ENCODE peak calls at places on chromosome 2, in nine cellular contexts. One of them, this sample, is unnamed.

GRCh38 chr2:11542275-11542819 is 8.5 kb downstream of the GREB1 start:
- DNase-seq in AG09309: no peak
- DNase-seq in prostate gland: peak
- DNase-seq in pancreas: no peak
- DNase-seq in MM.1S: no peak
- DNase-seq in GM12865: no peak
- DNase-seq in CD8-positive, alpha-beta memory T cell: no peak
- DNase-seq in GM12864: no peak
- DNase-seq in choroid plexus epithelial cell: no peak
- DNase-seq in this sample: no peak

GRCh38 chr2:70626254-70626990 is 72.8 kb upstream of the TGFA start:
- DNase-seq in MM.1S: no peak
- DNase-seq in pancreas: no peak
- DNase-seq in choroid plexus epithelial cell: no peak
- DNase-seq in prostate gland: no peak
- DNase-seq in CD8-positive, alpha-beta memory T cell: no peak
- DNase-seq in GM12865: no peak
- DNase-seq in GM12864: no peak
- DNase-seq in AG09309: no peak
- DNase-seq in this sample: no peak

GRCh38 chr2:164766217-164766616 is 75.4 kb downstream of the COBLL1 start:
- DNase-seq in CD8-positive, alpha-beta memory T cell: no peak
- DNase-seq in AG09309: no peak
- DNase-seq in GM12865: no peak
- DNase-seq in MM.1S: no peak
- DNase-seq in choroid plexus epithelial cell: no peak
- DNase-seq in GM12864: no peak
- DNase-seq in pancreas: no peak
- DNase-seq in prostate gland: no peak
- DNase-seq in this sample: no peak

GRCh38 chr2:112340416-112340815 is 65.0 kb downstream of the ZC3H6 start:
- DNase-seq in AG09309: no peak
- DNase-seq in GM12865: no peak
- DNase-seq in pancreas: no peak
- DNase-seq in CD8-positive, alpha-beta memory T cell: no peak
- DNase-seq in MM.1S: no peak
- DNase-seq in choroid plexus epithelial cell: no peak
- DNase-seq in prostate gland: no peak
- DNase-seq in GM12864: no peak
- DNase-seq in this sample: no peak

GRCh38 chr2:60586081-60586480 is 32.6 kb upstream of the BCL11A start:
- DNase-seq in GM12864: no peak
- DNase-seq in CD8-positive, alpha-beta memory T cell: no peak
- DNase-seq in prostate gland: no peak
- DNase-seq in MM.1S: no peak
- DNase-seq in choroid plexus epithelial cell: no peak
- DNase-seq in GM12865: no peak
- DNase-seq in pancreas: no peak
- DNase-seq in AG09309: no peak
- DNase-seq in this sample: no peak

GRCh38 chr2:102603904-102604303 is 15.4 kb upstream of the SLC9A2 start:
- DNase-seq in pancreas: no peak
- DNase-seq in GM12864: no peak
- DNase-seq in MM.1S: no peak
- DNase-seq in choroid plexus epithelial cell: no peak
- DNase-seq in AG09309: no peak
- DNase-seq in GM12865: peak
- DNase-seq in prostate gland: peak
- DNase-seq in CD8-positive, alpha-beta memory T cell: no peak
- DNase-seq in this sample: no peak

GRCh38 chr2:209556354-209556961 is 132.6 kb downstream of the MAP2 start:
- DNase-seq in pancreas: peak
- DNase-seq in GM12864: peak
- DNase-seq in CD8-positive, alpha-beta memory T cell: no peak
- DNase-seq in MM.1S: peak
- DNase-seq in AG09309: peak
- DNase-seq in GM12865: peak
- DNase-seq in choroid plexus epithelial cell: peak
- DNase-seq in prostate gland: no peak
- DNase-seq in this sample: no peak

GRCh38 chr2:128416366-128416765 is 97.7 kb upstream of the HS6ST1 start:
- DNase-seq in GM12865: no peak
- DNase-seq in prostate gland: no peak
- DNase-seq in MM.1S: no peak
- DNase-seq in CD8-positive, alpha-beta memory T cell: no peak
- DNase-seq in GM12864: no peak
- DNase-seq in choroid plexus epithelial cell: no peak
- DNase-seq in AG09309: no peak
- DNase-seq in pancreas: peak
- DNase-seq in this sample: peak

GRCh38 chr2:234467289-234467688 is 29.6 kb downstream of the ARL4C start:
- DNase-seq in pancreas: no peak
- DNase-seq in CD8-positive, alpha-beta memory T cell: no peak
- DNase-seq in MM.1S: no peak
- DNase-seq in GM12864: no peak
- DNase-seq in prostate gland: no peak
- DNase-seq in GM12865: no peak
- DNase-seq in AG09309: peak
- DNase-seq in choroid plexus epithelial cell: peak
- DNase-seq in this sample: no peak

GRCh38 chr2:199602896-199603482 is 145.2 kb upstream of the SATB2 start:
- DNase-seq in AG09309: no peak
- DNase-seq in choroid plexus epithelial cell: no peak
- DNase-seq in CD8-positive, alpha-beta memory T cell: no peak
- DNase-seq in pancreas: no peak
- DNase-seq in GM12864: no peak
- DNase-seq in GM12865: no peak
- DNase-seq in MM.1S: no peak
- DNase-seq in prostate gland: no peak
- DNase-seq in this sample: no peak

GRCh38 chr2:71181316-71181715 is 45.6 kb downstream of the PAIP2B start:
- DNase-seq in AG09309: no peak
- DNase-seq in MM.1S: no peak
- DNase-seq in choroid plexus epithelial cell: no peak
- DNase-seq in prostate gland: no peak
- DNase-seq in GM12865: no peak
- DNase-seq in GM12864: no peak
- DNase-seq in CD8-positive, alpha-beta memory T cell: no peak
- DNase-seq in pancreas: no peak
- DNase-seq in this sample: no peak

GRCh38 chr2:12231288-12231687 is 484.9 kb downstream of the LPIN1 start:
- DNase-seq in pancreas: no peak
- DNase-seq in CD8-positive, alpha-beta memory T cell: no peak
- DNase-seq in prostate gland: no peak
- DNase-seq in GM12865: no peak
- DNase-seq in GM12864: no peak
- DNase-seq in MM.1S: no peak
- DNase-seq in AG09309: no peak
- DNase-seq in choroid plexus epithelial cell: no peak
- DNase-seq in this sample: no peak

GRCh38 chr2:39734451-39734850 is 44.6 kb downstream of the THUMPD2 start:
- DNase-seq in CD8-positive, alpha-beta memory T cell: no peak
- DNase-seq in GM12865: no peak
- DNase-seq in MM.1S: no peak
- DNase-seq in choroid plexus epithelial cell: no peak
- DNase-seq in pancreas: no peak
- DNase-seq in GM12864: no peak
- DNase-seq in AG09309: no peak
- DNase-seq in prostate gland: no peak
- DNase-seq in this sample: no peak

GRCh38 chr2:39737661-39738060 is 41.4 kb downstream of the THUMPD2 start:
- DNase-seq in MM.1S: no peak
- DNase-seq in pancreas: no peak
- DNase-seq in CD8-positive, alpha-beta memory T cell: no peak
- DNase-seq in prostate gland: no peak
- DNase-seq in choroid plexus epithelial cell: peak
- DNase-seq in GM12864: no peak
- DNase-seq in AG09309: peak
- DNase-seq in GM12865: no peak
- DNase-seq in this sample: no peak

GRCh38 chr2:39738941-39739340 is 40.1 kb downstream of the THUMPD2 start:
- DNase-seq in MM.1S: no peak
- DNase-seq in CD8-positive, alpha-beta memory T cell: no peak
- DNase-seq in GM12865: no peak
- DNase-seq in AG09309: no peak
- DNase-seq in choroid plexus epithelial cell: peak
- DNase-seq in GM12864: no peak
- DNase-seq in pancreas: no peak
- DNase-seq in prostate gland: no peak
- DNase-seq in this sample: no peak

GRCh38 chr2:39735648-39736047 is 43.4 kb downstream of the THUMPD2 start:
- DNase-seq in prostate gland: no peak
- DNase-seq in CD8-positive, alpha-beta memory T cell: no peak
- DNase-seq in AG09309: no peak
- DNase-seq in GM12865: no peak
- DNase-seq in pancreas: no peak
- DNase-seq in GM12864: no peak
- DNase-seq in MM.1S: no peak
- DNase-seq in choroid plexus epithelial cell: no peak
- DNase-seq in this sample: no peak

DNA sequence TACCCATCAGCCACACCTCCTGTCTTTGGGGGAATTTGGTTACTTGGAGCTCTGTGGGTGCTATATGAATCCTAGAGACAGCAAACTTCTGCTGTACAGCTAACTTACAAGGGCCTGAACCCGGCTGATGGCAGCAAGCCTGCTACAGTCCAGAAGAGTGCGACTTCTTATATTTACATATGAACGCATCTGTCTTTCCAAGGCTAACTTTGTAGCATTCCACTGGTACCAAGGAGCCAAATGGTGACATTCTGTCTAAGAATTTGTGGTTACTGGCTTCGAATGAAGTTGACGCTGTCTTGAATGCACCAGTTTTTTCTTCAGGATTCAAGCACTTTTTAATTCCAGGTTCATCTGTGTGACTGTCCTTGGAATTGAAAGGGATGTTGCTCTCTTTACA is 42.5 kb downstream of the THUMPD2 start:
- DNase-seq in pancreas: no peak
- DNase-seq in GM12865: no peak
- DNase-seq in MM.1S: no peak
- DNase-seq in choroid plexus epithelial cell: peak
- DNase-seq in GM12864: no peak
- DNase-seq in AG09309: peak
- DNase-seq in prostate gland: no peak
- DNase-seq in CD8-positive, alpha-beta memory T cell: no peak
- DNase-seq in this sample: no peak
- H3K4me3 ChIP-seq in pancreas: no peak
- H3K4me3 ChIP-seq in GM12865: no peak
- H3K4me3 ChIP-seq in MM.1S: no peak
- H3K4me3 ChIP-seq in choroid plexus epithelial cell: no peak
- H3K4me3 ChIP-seq in GM12864: no peak
- H3K4me3 ChIP-seq in AG09309: no peak
- H3K4me3 ChIP-seq in prostate gland: no peak
- H3K4me3 ChIP-seq in CD8-positive, alpha-beta memory T cell: no peak
- H3K4me3 ChIP-seq in this sample: no peak

DNA sequence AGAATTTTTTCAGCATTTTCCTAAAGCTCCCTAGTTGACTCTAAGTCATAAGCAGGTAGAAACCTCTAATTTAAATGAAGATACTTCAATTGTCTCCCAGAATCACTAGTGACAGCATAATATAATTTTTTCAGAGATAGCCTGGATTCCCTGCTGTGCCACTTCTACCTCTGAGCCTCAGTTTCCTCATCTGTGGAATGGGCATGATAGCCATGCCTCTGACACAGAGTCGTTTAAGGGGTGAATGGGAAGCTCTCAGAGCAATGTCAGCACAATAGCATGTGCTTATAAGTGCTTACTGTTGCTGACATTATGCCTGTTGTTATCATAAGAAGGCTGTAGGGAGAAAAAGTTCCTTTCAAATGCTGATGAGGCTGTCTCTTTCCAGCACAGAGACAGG is 48.0 kb downstream of the SFXN5 start:
- DNase-seq in CD8-positive, alpha-beta memory T cell: no peak
- DNase-seq in GM12864: no peak
- DNase-seq in AG09309: no peak
- DNase-seq in prostate gland: no peak
- DNase-seq in GM12865: no peak
- DNase-seq in choroid plexus epithelial cell: no peak
- DNase-seq in MM.1S: no peak
- DNase-seq in pancreas: no peak
- DNase-seq in this sample: no peak
- H3K4me3 ChIP-seq in CD8-positive, alpha-beta memory T cell: no peak
- H3K4me3 ChIP-seq in GM12864: no peak
- H3K4me3 ChIP-seq in AG09309: no peak
- H3K4me3 ChIP-seq in prostate gland: no peak
- H3K4me3 ChIP-seq in GM12865: no peak
- H3K4me3 ChIP-seq in choroid plexus epithelial cell: no peak
- H3K4me3 ChIP-seq in MM.1S: no peak
- H3K4me3 ChIP-seq in pancreas: no peak
- H3K4me3 ChIP-seq in this sample: no peak

GRCh38 chr2:20537423-20538307 is 90.8 kb downstream of the RHOB start:
- DNase-seq in GM12865: no peak
- DNase-seq in AG09309: no peak
- DNase-seq in CD8-positive, alpha-beta memory T cell: no peak
- DNase-seq in GM12864: no peak
- DNase-seq in pancreas: no peak
- DNase-seq in MM.1S: no peak
- DNase-seq in choroid plexus epithelial cell: no peak
- DNase-seq in prostate gland: no peak
- DNase-seq in this sample: no peak
- H3K4me3 ChIP-seq in GM12865: no peak
- H3K4me3 ChIP-seq in AG09309: no peak
- H3K4me3 ChIP-seq in CD8-positive, alpha-beta memory T cell: no peak
- H3K4me3 ChIP-seq in GM12864: no peak
- H3K4me3 ChIP-seq in pancreas: no peak
- H3K4me3 ChIP-seq in MM.1S: no peak
- H3K4me3 ChIP-seq in choroid plexus epithelial cell: no peak
- H3K4me3 ChIP-seq in prostate gland: no peak
- H3K4me3 ChIP-seq in this sample: no peak

DNA sequence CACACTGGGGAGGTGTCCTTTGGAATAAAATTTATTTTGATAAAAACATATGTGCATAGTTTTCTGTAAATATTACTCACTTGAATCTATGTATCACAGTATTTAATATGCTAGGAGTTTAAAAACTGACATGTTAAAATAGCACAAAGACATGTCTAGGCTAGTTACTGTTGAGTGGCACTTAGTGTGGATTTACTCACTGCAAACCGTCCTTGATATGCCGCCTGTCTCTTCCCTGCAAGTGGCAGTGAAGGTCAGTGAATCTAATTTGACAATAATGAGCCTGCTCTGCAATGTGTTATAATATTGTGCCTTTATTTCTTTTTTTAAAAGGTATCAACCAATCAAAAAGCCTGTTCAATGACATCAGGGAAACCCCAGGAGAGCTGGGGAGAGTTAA is 384.2 kb downstream of the ERBB4 start:
- DNase-seq in prostate gland: no peak
- DNase-seq in GM12864: no peak
- DNase-seq in choroid plexus epithelial cell: no peak
- DNase-seq in MM.1S: no peak
- DNase-seq in AG09309: no peak
- DNase-seq in CD8-positive, alpha-beta memory T cell: no peak
- DNase-seq in pancreas: no peak
- DNase-seq in GM12865: no peak
- DNase-seq in this sample: no peak
- H3K4me3 ChIP-seq in prostate gland: no peak
- H3K4me3 ChIP-seq in GM12864: no peak
- H3K4me3 ChIP-seq in choroid plexus epithelial cell: no peak
- H3K4me3 ChIP-seq in MM.1S: no peak
- H3K4me3 ChIP-seq in AG09309: no peak
- H3K4me3 ChIP-seq in CD8-positive, alpha-beta memory T cell: no peak
- H3K4me3 ChIP-seq in pancreas: no peak
- H3K4me3 ChIP-seq in GM12865: no peak
- H3K4me3 ChIP-seq in this sample: no peak

GRCh38 chr2:132417430-132418035 is 928 bp downstream of the GPR39 start:
- DNase-seq in choroid plexus epithelial cell: no peak
- DNase-seq in AG09309: no peak
- DNase-seq in CD8-positive, alpha-beta memory T cell: no peak
- DNase-seq in GM12865: no peak
- DNase-seq in GM12864: no peak
- DNase-seq in pancreas: no peak
- DNase-seq in MM.1S: no peak
- DNase-seq in prostate gland: no peak
- DNase-seq in this sample: no peak
- H3K4me3 ChIP-seq in choroid plexus epithelial cell: no peak
- H3K4me3 ChIP-seq in AG09309: no peak
- H3K4me3 ChIP-seq in CD8-positive, alpha-beta memory T cell: no peak
- H3K4me3 ChIP-seq in GM12865: no peak
- H3K4me3 ChIP-seq in GM12864: no peak
- H3K4me3 ChIP-seq in pancreas: peak
- H3K4me3 ChIP-seq in MM.1S: no peak
- H3K4me3 ChIP-seq in prostate gland: no peak
- H3K4me3 ChIP-seq in this sample: no peak

This sample was measured in lung.